ENCODE peak calls at places on chromosomes 4 and X, in eight cellular contexts. S is activated naive CD8-positive, alpha-beta T cell treated with anti-CD3 and anti-CD28 coated beads, Interleukin-2, amount 50 U/mL, for 24 hours; Q is activated T-cell treated with anti-CD3 and anti-CD28 coated beads, Interleukin-2, amount 50 U/mL, for 72 hours; Y is memory B cell; G is activated CD4-positive, alpha-beta T cell treated with anti-CD3 and anti-CD28 coated beads for 36 hours; V is stimulated activated naive CD8-positive, alpha-beta T cell treated with anti-CD3 and anti-CD28 coated beads, Interleukin-15, amount 100 ng/mL, for 72 hours; M is activated CD8-positive, alpha-beta memory T cell treated with anti-CD3 and anti-CD28 coated beads, Interleukin-2, amount 10 ng/mL, durations not matched to agents 7 days and 5 days; T is A549. A is an unnamed sample.

GRCh38 chrX:2697306-2697705 is 6.2 kb downstream of the CD99 start:
- ATAC-seq in S (no peak), Q (peak; percentile 1), Y (no peak), G (peak; percentile 2), V (no peak), M (peak; percentile 6), T (no peak), A (peak; percentile 3)

GRCh38 chr4:66564901-66565648 is 894.8 kb upstream of the EPHA5 start:
- ATAC-seq in S (no peak), Q (no peak), Y (no peak), G (no peak), V (no peak), M (no peak), T (peak; percentile 92), A (no peak)

GRCh38 chrX:149079805-149080406 is 425.2 kb downstream of the IDS start:
- ATAC-seq in S (no peak), Q (no peak), Y (no peak), G (no peak), V (no peak), M (no peak), T (no peak), A (no peak)

GRCh38 chrX:125132274-125132673 is 187.4 kb upstream of the TEX13C start:
- ATAC-seq in S (no peak), Q (no peak), Y (no peak), G (peak; percentile 47), V (peak; percentile 55), M (no peak), T (no peak), A (no peak)

GRCh38 chrX:55489315-55490009 is at the start of gene USP51:
- ATAC-seq in S (peak; percentile 61), Q (peak; percentile 61), Y (peak; percentile 58), G (peak; percentile 48), V (peak; percentile 72), M (peak; percentile 61), T (peak; percentile 58), A (peak; percentile 52)

GRCh38 chr4:171573181-171573580 is 240.0 kb upstream of the GALNTL6 start:
- ATAC-seq in S (no peak), Q (no peak), Y (no peak), G (no peak), V (no peak), M (no peak), T (no peak), A (no peak)

GRCh38 chr4:180827610-180828009 is 1415.6 kb upstream of the TENM3 start:
- ATAC-seq in S (no peak), Q (no peak), Y (no peak), G (no peak), V (no peak), M (no peak), T (no peak), A (no peak)

GRCh38 chr4:169464080-169464479 is 148.3 kb downstream of the NEK1 start:
- ATAC-seq in S (no peak), Q (no peak), Y (no peak), G (no peak), V (no peak), M (no peak), T (no peak), A (no peak)

GRCh38 chrX:2495595-2495994 is 5.2 kb downstream of the DHRSX start:
- ATAC-seq in S (no peak), Q (no peak), Y (no peak), G (no peak), V (no peak), M (no peak), T (no peak), A (no peak)

GRCh38 chr4:18241744-18242143 is 220.2 kb upstream of the LCORL start:
- ATAC-seq in S (no peak), Q (no peak), Y (no peak), G (no peak), V (no peak), M (no peak), T (no peak), A (no peak)

GRCh38 chrX:131828482-131828881 is 194.6 kb upstream of the STK26 start:
- ATAC-seq in S (no peak), Q (no peak), Y (no peak), G (no peak), V (no peak), M (no peak), T (no peak), A (no peak)

GRCh38 chr4:98275129-98275528 is 13.9 kb downstream of the RAP1GDS1 start:
- ATAC-seq in S (no peak), Q (peak; percentile 100), Y (no peak), G (peak; percentile 94), V (peak; percentile 90), M (peak; percentile 89), T (no peak), A (peak; percentile 86)

GRCh38 chrX:133852837-133853236 is 132.6 kb downstream of the GPC3 start:
- ATAC-seq in S (no peak), Q (no peak), Y (no peak), G (no peak), V (no peak), M (no peak), T (no peak), A (no peak)

GRCh38 chr4:154529737-154530136 is 20.5 kb downstream of the PLRG1 start:
- ATAC-seq in S (no peak), Q (no peak), Y (no peak), G (no peak), V (no peak), M (no peak), T (no peak), A (no peak)

GRCh38 chr4:168535689-168536088 is 38.8 kb downstream of the PALLD start:
- ATAC-seq in S (no peak), Q (no peak), Y (no peak), G (no peak), V (no peak), M (no peak), T (no peak), A (no peak)

GRCh38 chr4:164462471-164462870 is 291.5 kb upstream of the SMIM31 start:
- ATAC-seq in S (no peak), Q (no peak), Y (no peak), G (no peak), V (no peak), M (no peak), T (no peak), A (no peak)

GRCh38 chr4:81465668-81466357 is 5.9 kb downstream of the RASGEF1B start:
- ATAC-seq in S (no peak), Q (no peak), Y (no peak), G (no peak), V (no peak), M (no peak), T (no peak), A (no peak)

GRCh38 chrX:34848281-34848680 is 94.3 kb upstream of the FAM47B start:
- ATAC-seq in S (no peak), Q (no peak), Y (no peak), G (no peak), V (no peak), M (no peak), T (no peak), A (no peak)

GRCh38 chrX:115058276-115058675 is 40.9 kb upstream of the IL13RA2 start:
- ATAC-seq in S (no peak), Q (no peak), Y (no peak), G (no peak), V (no peak), M (no peak), T (no peak), A (no peak)

GRCh38 chr4:40200881-40201797 is 4.3 kb downstream of the RHOH start:
- ATAC-seq in S (peak; percentile 26), Q (peak; percentile 43), Y (peak; percentile 21), G (peak; percentile 24), V (peak; percentile 48), M (peak; percentile 34), T (peak; percentile 43), A (peak; percentile 43)

GRCh38 chr4:166737430-166737829 is 496.9 kb downstream of the SPOCK3 start:
- ATAC-seq in S (no peak), Q (no peak), Y (no peak), G (no peak), V (no peak), M (no peak), T (no peak), A (no peak)

GRCh38 chr4:94455081-94455480 is 3.3 kb downstream of the PDLIM5 start:
- ATAC-seq in S (no peak), Q (no peak), Y (no peak), G (no peak), V (no peak), M (no peak), T (no peak), A (no peak)

GRCh38 chrX:37348237-37349130 is 680 bp upstream of the PRRG1 start:
- ATAC-seq in S (no peak), Q (no peak), Y (no peak), G (no peak), V (no peak), M (no peak), T (peak; percentile 75), A (no peak)

A was measured in activated T-helper 17 cell treated with anti-CD3 and anti-CD28 coated beads, Interleukin-2, amount 50 U/mL, for 72 hours.